ENCODE peak calls at places on chromosomes 1 and 21, in five cellular contexts. N is astrocyte of the spinal cord, E is A549, I is AG09309, R is mammary epithelial cell. J is an unnamed sample.

GRCh38 chr1:29975036-29975694 is 738.8 kb downstream of the PTPRU start:
- DNase-seq in E (peak), N (peak), I (no peak), R (peak), J (peak)

GRCh38 chr1:10252508-10252907 is 42.1 kb downstream of the KIF1B start:
- DNase-seq in I (no peak), E (no peak), R (peak), N (peak), J (peak)

GRCh38 chr1:30693820-30694219 is 29.6 kb downstream of the MATN1 start:
- DNase-seq in R (no peak), I (no peak), E (no peak), N (no peak), J (no peak)

GRCh38 chr1:173478099-173478555 is 992 bp downstream of the PRDX6 start:
- DNase-seq in N (peak), I (peak), R (peak), E (peak), J (peak)

GRCh38 chr1:996851-997727 is 2.8 kb downstream of the HES4 start:
- DNase-seq in R (no peak), E (no peak), N (no peak), I (no peak), J (no peak)

GRCh38 chr1:55129194-55129728 is 85.9 kb downstream of the USP24 start:
- DNase-seq in R (no peak), E (no peak), N (peak), I (peak), J (peak)

GRCh38 chr1:3023994-3024393 is 2.7 kb downstream of the ACTRT2 start:
- DNase-seq in N (no peak), R (no peak), E (peak), I (no peak), J (no peak)

GRCh38 chr1:41629571-41629970 is 145.1 kb upstream of the EDN2 start:
- DNase-seq in E (no peak), I (peak), R (peak), N (peak), J (peak)

GRCh38 chr1:246189126-246189525 is 318.0 kb downstream of the SMYD3 start:
- DNase-seq in R (no peak), I (no peak), E (no peak), N (no peak), J (no peak)

GRCh38 chr1:116433283-116434257 is 60.5 kb downstream of the ATP1A1 start:
- DNase-seq in R (peak), E (no peak), N (peak), I (no peak), J (peak)

GRCh38 chr1:170959385-170959784 is 24.1 kb downstream of the MROH9 start:
- DNase-seq in R (peak), E (no peak), I (no peak), N (peak), J (no peak)

GRCh38 chr21:36661511-36662309 is 37.2 kb upstream of the SIM2 start:
- DNase-seq in E (peak), R (no peak), N (peak), I (no peak), J (peak)

GRCh38 chr21:24456358-24456757 is 1150.9 kb downstream of the MRPL39 start:
- DNase-seq in R (no peak), E (no peak), N (peak), I (no peak), J (peak)

GRCh38 chr1:10103193-10103592 is 70.4 kb downstream of the UBE4B start:
- DNase-seq in E (no peak), N (no peak), I (no peak), R (no peak), J (no peak)

GRCh38 chr1:165075725-165076370 is 280.7 kb downstream of the LMX1A start:
- DNase-seq in I (no peak), R (no peak), E (peak), N (peak), J (peak)

GRCh38 chr21:29349702-29350101 is 51.0 kb downstream of the BACH1 start:
- DNase-seq in R (no peak), N (no peak), E (no peak), I (no peak), J (no peak)

GRCh38 chr1:203349757-203350522 is 982 bp downstream of the FMOD start:
- DNase-seq in E (no peak), R (no peak), I (no peak), N (no peak), J (no peak)

GRCh38 chr1:41780916-41781315 is 137.8 kb downstream of the HIVEP3 start:
- DNase-seq in R (no peak), E (no peak), I (no peak), N (no peak), J (no peak)

GRCh38 chr1:83857108-83857507 is 141.8 kb downstream of the TTLL7 start:
- DNase-seq in E (peak), R (no peak), N (peak), I (peak), J (peak)

GRCh38 chr1:7679873-7680790 is 91.0 kb upstream of the VAMP3 start:
- DNase-seq in N (peak), R (peak), I (no peak), E (peak), J (peak)

GRCh38 chr1:232990176-232990723 is 39.8 kb downstream of the NTPCR start:
- DNase-seq in R (no peak), I (no peak), E (no peak), N (no peak), J (no peak)

GRCh38 chr1:240888039-240888786 is 276.3 kb upstream of the GREM2 start:
- DNase-seq in I (no peak), N (peak), E (peak), R (peak), J (peak)

DNA sequence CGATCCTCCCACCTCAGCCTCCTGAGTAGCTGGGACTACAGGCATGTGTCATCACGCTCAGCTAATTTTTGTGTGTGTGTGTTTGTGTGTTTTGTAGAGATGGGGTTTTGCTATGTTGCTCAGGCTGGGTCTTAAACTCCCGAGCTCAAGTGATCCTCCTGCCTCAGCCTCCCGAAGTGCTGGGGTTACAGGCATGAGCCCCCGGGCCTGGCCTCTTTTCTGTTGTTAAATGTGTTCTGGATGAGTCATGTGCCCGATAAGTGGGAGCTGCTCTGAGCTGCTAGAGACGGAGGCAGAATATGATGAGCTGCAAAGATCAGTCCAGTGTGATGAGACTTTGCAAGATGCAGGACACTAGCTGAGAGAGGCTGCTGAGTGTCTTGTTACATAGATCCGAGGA is 75.5 kb downstream of the VPS13D start:
- DNase-seq in R (no peak), N (peak), I (no peak), E (no peak), J (peak)
- H3K4me3 ChIP-seq in R (no peak), N (no peak), I (no peak), E (no peak), J (no peak)

GRCh38 chr1:167439301-167439988 is 78.9 kb downstream of the CD247 start:
- DNase-seq in N (peak), E (peak), R (peak), I (no peak), J (peak)
- TF ChIP-seq CTCF in N (peak), E (peak), R (no peak), I (peak), J (peak)

DNA sequence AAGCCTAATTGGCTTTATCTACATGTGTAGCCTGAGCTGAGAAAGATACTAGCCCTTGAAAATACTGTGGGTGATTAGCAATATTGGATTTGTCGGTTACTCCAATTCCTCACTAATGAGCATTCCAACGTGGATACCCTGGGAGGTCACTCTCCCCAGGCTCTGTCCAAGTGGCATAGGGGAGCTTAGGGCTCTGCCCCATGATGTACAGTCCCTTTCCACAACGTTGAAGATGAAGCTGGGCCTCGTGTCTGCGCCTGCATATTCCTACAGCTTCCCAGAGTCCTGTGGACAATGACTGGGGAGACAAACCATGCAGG is 2.6 kb downstream of the RCC1 start:
- DNase-seq in E (no peak), N (no peak), I (no peak), R (no peak), J (no peak)
- H3K4me3 ChIP-seq in E (peak), N (peak), I (peak), R (peak), J (peak)

DNA sequence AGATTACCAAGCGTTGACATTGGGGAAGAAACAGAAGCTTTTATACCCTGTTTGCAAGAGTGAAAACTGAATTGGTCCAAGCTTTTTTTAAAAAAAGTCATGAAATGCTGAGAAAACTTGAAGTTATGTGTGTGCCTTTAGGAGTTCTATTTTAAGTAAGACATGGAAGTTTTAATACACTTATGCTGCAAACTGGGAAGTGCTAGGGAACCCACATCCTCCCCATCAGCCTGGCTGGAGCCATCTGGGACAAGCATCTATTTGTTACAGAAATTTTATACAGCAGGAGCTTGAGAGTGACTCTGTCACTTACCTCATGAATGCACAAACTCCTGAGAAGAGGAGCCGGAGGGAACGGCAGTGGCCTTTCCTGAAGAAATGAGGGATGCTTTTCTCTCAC is 78.2 kb upstream of the SLC44A3 start:
- DNase-seq in R (no peak), E (no peak), N (no peak), I (no peak), J (no peak)
- TF ChIP-seq CTCF in R (no peak), E (no peak), N (no peak), I (no peak), J (no peak)

GRCh38 chr1:89990976-89991831 is 3.7 kb upstream of the ZNF326 start:
- DNase-seq in R (peak), N (no peak), E (no peak), I (no peak), J (no peak)

GRCh38 chr1:89987170-89987819 is 7.6 kb upstream of the ZNF326 start:
- DNase-seq in E (peak), I (peak), N (peak), R (peak), J (peak)

GRCh38 chr1:89989099-89989498 is 5.8 kb upstream of the ZNF326 start:
- DNase-seq in N (no peak), R (no peak), I (no peak), E (no peak), J (no peak)

GRCh38 chr1:89989791-89990190 is 5.1 kb upstream of the ZNF326 start:
- DNase-seq in R (no peak), N (no peak), I (no peak), E (no peak), J (no peak)

DNA sequence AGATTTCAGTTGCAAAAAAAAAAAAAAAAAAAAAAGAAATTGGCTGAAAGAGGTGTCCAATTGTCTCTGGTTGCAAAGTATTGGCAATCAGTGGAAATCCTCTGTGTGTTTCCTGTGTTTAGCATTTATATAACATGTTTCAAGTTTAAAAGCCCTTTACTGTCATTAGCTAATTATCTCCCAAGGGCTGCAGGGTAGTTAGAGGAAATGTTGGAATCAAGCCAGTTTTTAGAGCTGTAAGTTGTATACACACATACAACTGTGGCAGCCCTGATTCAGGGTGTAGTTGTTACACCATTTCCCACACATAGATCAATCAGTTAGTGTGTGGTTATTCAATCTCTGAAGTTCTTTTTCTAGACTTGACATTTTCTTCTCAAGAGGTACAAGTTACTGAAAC is 8.9 kb upstream of the ZNF326 start:
- DNase-seq in E (no peak), N (no peak), I (no peak), R (no peak), J (no peak)
- H3K4me3 ChIP-seq in E (no peak), N (no peak), I (no peak), R (no peak), J (no peak)

DNA sequence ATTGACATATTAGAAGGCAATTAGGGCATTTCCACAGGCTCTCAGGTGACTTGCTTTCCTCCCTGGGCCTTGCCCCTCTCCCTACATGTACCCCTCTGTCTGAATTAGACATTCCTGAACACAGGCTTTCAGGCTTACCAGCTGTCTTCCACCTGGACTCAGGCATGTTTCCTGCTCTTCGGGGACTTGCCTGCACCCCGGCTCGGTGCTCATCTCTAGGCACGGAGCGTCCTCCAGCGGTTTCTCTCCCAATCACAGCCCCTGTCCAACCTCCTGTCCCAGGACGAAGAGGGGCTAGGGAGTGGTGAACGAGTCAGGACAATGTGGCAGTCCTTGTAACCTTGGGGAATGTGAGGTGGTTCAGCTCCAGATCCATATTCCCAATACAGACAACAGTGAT is 4.2 kb downstream of the PROK1 start:
- DNase-seq in E (no peak), R (no peak), N (no peak), I (no peak), J (no peak)
- TF ChIP-seq CTCF in E (no peak), R (no peak), N (peak), I (no peak), J (peak)

DNA sequence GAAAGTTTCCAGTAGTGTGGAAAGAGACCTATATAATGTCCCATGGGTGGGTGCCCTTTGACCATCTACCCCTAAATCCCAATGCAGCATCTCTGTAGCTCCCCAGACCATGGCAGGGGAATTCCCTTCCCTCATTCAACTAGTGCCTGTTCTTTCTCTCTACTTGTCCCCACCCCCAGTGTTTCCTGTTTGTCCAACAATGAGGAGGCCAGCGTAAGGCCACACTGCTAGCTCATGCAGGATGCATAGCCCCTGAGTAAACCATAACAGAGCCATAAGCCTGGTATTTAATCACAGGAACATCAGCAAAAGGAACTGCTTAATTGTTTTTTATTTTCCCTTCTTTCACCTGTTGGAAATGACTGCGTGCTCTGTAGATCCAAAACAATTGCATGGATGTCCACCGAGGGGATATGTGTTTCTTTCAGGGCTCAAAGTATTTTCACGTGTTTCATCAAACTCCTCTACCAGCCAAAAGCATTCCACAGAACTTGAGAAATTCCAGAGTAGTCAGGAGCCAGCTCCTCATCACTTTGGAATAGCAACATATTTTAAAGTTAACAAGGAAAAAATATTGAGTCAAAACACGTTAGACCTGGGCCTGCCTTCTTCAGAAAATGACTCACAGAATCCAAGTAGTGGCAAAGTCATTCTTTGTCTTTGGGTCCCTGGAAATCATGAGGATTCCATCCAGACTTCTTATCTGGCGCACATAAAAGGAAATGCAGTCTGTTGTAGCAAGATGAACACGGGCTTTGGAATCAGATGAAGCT is 162.5 kb upstream of the SGIP1 start:
- DNase-seq in N (peak), E (no peak), R (no peak), I (no peak), J (peak)
- H3K4me3 ChIP-seq in N (no peak), E (no peak), R (no peak), I (no peak), J (no peak)

GRCh38 chr1:81811757-81812371 is 11.1 kb downstream of the ADGRL2 start:
- DNase-seq in N (peak), E (peak), I (no peak), R (no peak), J (no peak)
- TF ChIP-seq CTCF in N (peak), E (peak), I (peak), R (peak), J (peak)